ENCODE peak calls at places on chromosome 10, in nine cellular contexts. O, Q, M, G, H, T, F, Z and D are unnamed samples.
A peak's percentile ranks its signal among the peaks of the same experiment; 100 is the strongest.

GRCh38 chr10:114021135-114021534 is 22.5 kb upstream of the ADRB1 start:
- DNase-seq in F (no peak), Q (no peak), O (no peak), T (no peak), G (no peak), Z (no peak), H (no peak), M (no peak), D (no peak)

GRCh38 chr10:127364034-127364433 is 167.6 kb upstream of the INSYN2A start:
- DNase-seq in T (no peak), H (no peak), O (no peak), Q (no peak), M (no peak), F (no peak), G (no peak), Z (no peak), D (no peak)

GRCh38 chr10:29257106-29257783 is 31.6 kb upstream of the LYZL1 start:
- DNase-seq in T (peak; percentile 51), G (no peak), O (no peak), Z (no peak), H (peak; percentile 73), Q (no peak), M (peak; percentile 98), F (peak; percentile 19), D (no peak)

GRCh38 chr10:117246997-117247667 is 6.2 kb downstream of the SLC18A2 start:
- DNase-seq in T (no peak), Q (no peak), O (no peak), G (no peak), H (no peak), F (no peak), M (peak; percentile 36), Z (no peak), D (no peak)

GRCh38 chr10:23173549-23174074 is 18.5 kb upstream of the PTF1A start:
- DNase-seq in Z (no peak), G (peak; percentile 69), O (peak; percentile 50), Q (no peak), F (peak; percentile 45), T (no peak), M (no peak), H (no peak), D (no peak)

GRCh38 chr10:58516118-58516517 is 3.4 kb downstream of the BICC1 start:
- DNase-seq in H (no peak), O (no peak), M (no peak), G (no peak), Z (no peak), T (peak; percentile 63), Q (no peak), F (no peak), D (no peak)

GRCh38 chr10:75470901-75471300 is 39.5 kb downstream of the LRMDA start:
- DNase-seq in Z (no peak), T (no peak), F (no peak), H (peak; percentile 22), Q (no peak), G (no peak), O (no peak), M (no peak), D (no peak)

GRCh38 chr10:84739641-84740040 is 411.3 kb downstream of the CCSER2 start:
- DNase-seq in G (no peak), Q (no peak), O (no peak), M (no peak), H (no peak), F (no peak), T (no peak), Z (no peak), D (no peak)

GRCh38 chr10:62250594-62251198 is 17.9 kb downstream of the RTKN2 start:
- DNase-seq in M (peak; percentile 83), O (no peak), H (no peak), F (no peak), G (no peak), Q (no peak), Z (no peak), T (peak; percentile 95), D (no peak)

GRCh38 chr10:99484626-99485581 is 47.8 kb upstream of the NKX2-3 start:
- DNase-seq in M (no peak), G (no peak), Q (no peak), T (no peak), O (peak; percentile 37), H (no peak), Z (no peak), F (no peak), D (no peak)

GRCh38 chr10:9140373-9140772 is 1085.9 kb downstream of the GATA3 start:
- DNase-seq in T (peak; percentile 10), Z (no peak), O (no peak), H (no peak), Q (no peak), M (peak; percentile 0), F (no peak), G (no peak), D (no peak)

GRCh38 chr10:90276894-90277447 is 575.6 kb downstream of the KIF20B start:
- DNase-seq in Z (no peak), F (no peak), H (no peak), Q (no peak), M (peak; percentile 39), O (no peak), G (no peak), T (no peak), D (no peak)